ENCODE peak calls at places on chromosomes 1 and 21, in nine cellular contexts. One of them, this sample, is unnamed.

GRCh38 chr1:173473599-173474011 is 3.5 kb upstream of the PRDX6 start:
- DNase-seq in T-cell: no peak
- DNase-seq in GM06990: no peak
- DNase-seq in natural killer cell: no peak
- DNase-seq in fibroblast of lung: peak
- DNase-seq in Peyer's patch: no peak
- DNase-seq in activated CD4-positive, alpha-beta T cell treated with anti-CD3 and anti-CD28 coated beads for 24 hours: no peak
- DNase-seq in NCI-H2029 treated with DMSO at 0.1 percent for 48 hours: no peak
- DNase-seq in glomerular endothelial cell: peak
- DNase-seq in this sample: peak

GRCh38 chr1:201539561-201540404 is 856 bp downstream of the NAV1 start:
- DNase-seq in NCI-H2029 treated with DMSO at 0.1 percent for 48 hours: peak
- DNase-seq in natural killer cell: no peak
- DNase-seq in fibroblast of lung: peak
- DNase-seq in Peyer's patch: peak
- DNase-seq in T-cell: no peak
- DNase-seq in glomerular endothelial cell: no peak
- DNase-seq in GM06990: no peak
- DNase-seq in activated CD4-positive, alpha-beta T cell treated with anti-CD3 and anti-CD28 coated beads for 24 hours: no peak
- DNase-seq in this sample: no peak

GRCh38 chr1:52919720-52920199 is 1.8 kb downstream of the ECHDC2 start:
- DNase-seq in activated CD4-positive, alpha-beta T cell treated with anti-CD3 and anti-CD28 coated beads for 24 hours: no peak
- DNase-seq in fibroblast of lung: no peak
- DNase-seq in T-cell: no peak
- DNase-seq in Peyer's patch: no peak
- DNase-seq in GM06990: no peak
- DNase-seq in natural killer cell: no peak
- DNase-seq in glomerular endothelial cell: no peak
- DNase-seq in NCI-H2029 treated with DMSO at 0.1 percent for 48 hours: no peak
- DNase-seq in this sample: no peak

GRCh38 chr1:25550155-25550506 is 6.7 kb downstream of the LDLRAP1 start:
- DNase-seq in T-cell: no peak
- DNase-seq in glomerular endothelial cell: no peak
- DNase-seq in activated CD4-positive, alpha-beta T cell treated with anti-CD3 and anti-CD28 coated beads for 24 hours: no peak
- DNase-seq in Peyer's patch: no peak
- DNase-seq in GM06990: no peak
- DNase-seq in NCI-H2029 treated with DMSO at 0.1 percent for 48 hours: no peak
- DNase-seq in natural killer cell: no peak
- DNase-seq in fibroblast of lung: no peak
- DNase-seq in this sample: peak

GRCh38 chr1:179824265-179824664 is 53.3 kb downstream of the TOR1AIP2 start:
- DNase-seq in NCI-H2029 treated with DMSO at 0.1 percent for 48 hours: no peak
- DNase-seq in natural killer cell: no peak
- DNase-seq in glomerular endothelial cell: no peak
- DNase-seq in activated CD4-positive, alpha-beta T cell treated with anti-CD3 and anti-CD28 coated beads for 24 hours: no peak
- DNase-seq in Peyer's patch: peak
- DNase-seq in fibroblast of lung: no peak
- DNase-seq in GM06990: no peak
- DNase-seq in T-cell: no peak
- DNase-seq in this sample: no peak

GRCh38 chr1:193486671-193487229 is 300.3 kb upstream of the B3GALT2 start:
- DNase-seq in glomerular endothelial cell: no peak
- DNase-seq in fibroblast of lung: no peak
- DNase-seq in Peyer's patch: no peak
- DNase-seq in T-cell: no peak
- DNase-seq in GM06990: no peak
- DNase-seq in NCI-H2029 treated with DMSO at 0.1 percent for 48 hours: no peak
- DNase-seq in natural killer cell: no peak
- DNase-seq in activated CD4-positive, alpha-beta T cell treated with anti-CD3 and anti-CD28 coated beads for 24 hours: no peak
- DNase-seq in this sample: peak

GRCh38 chr1:213759359-213760181 is 228.2 kb upstream of the PROX1 start:
- DNase-seq in natural killer cell: no peak
- DNase-seq in glomerular endothelial cell: no peak
- DNase-seq in NCI-H2029 treated with DMSO at 0.1 percent for 48 hours: peak
- DNase-seq in activated CD4-positive, alpha-beta T cell treated with anti-CD3 and anti-CD28 coated beads for 24 hours: no peak
- DNase-seq in fibroblast of lung: no peak
- DNase-seq in Peyer's patch: no peak
- DNase-seq in GM06990: no peak
- DNase-seq in T-cell: no peak
- DNase-seq in this sample: no peak

GRCh38 chr21:46003575-46004007 is 22.0 kb downstream of the COL6A1 start:
- DNase-seq in T-cell: no peak
- DNase-seq in glomerular endothelial cell: no peak
- DNase-seq in GM06990: no peak
- DNase-seq in NCI-H2029 treated with DMSO at 0.1 percent for 48 hours: no peak
- DNase-seq in fibroblast of lung: no peak
- DNase-seq in natural killer cell: peak
- DNase-seq in activated CD4-positive, alpha-beta T cell treated with anti-CD3 and anti-CD28 coated beads for 24 hours: no peak
- DNase-seq in Peyer's patch: peak
- DNase-seq in this sample: no peak

GRCh38 chr1:71490432-71490831 is 409.6 kb upstream of the ZRANB2 start:
- DNase-seq in Peyer's patch: no peak
- DNase-seq in natural killer cell: no peak
- DNase-seq in T-cell: no peak
- DNase-seq in activated CD4-positive, alpha-beta T cell treated with anti-CD3 and anti-CD28 coated beads for 24 hours: no peak
- DNase-seq in NCI-H2029 treated with DMSO at 0.1 percent for 48 hours: no peak
- DNase-seq in fibroblast of lung: peak
- DNase-seq in GM06990: no peak
- DNase-seq in glomerular endothelial cell: no peak
- DNase-seq in this sample: no peak

GRCh38 chr21:42794551-42794950 is 84.8 kb downstream of the WDR4 start:
- DNase-seq in Peyer's patch: no peak
- DNase-seq in T-cell: no peak
- DNase-seq in natural killer cell: no peak
- DNase-seq in activated CD4-positive, alpha-beta T cell treated with anti-CD3 and anti-CD28 coated beads for 24 hours: no peak
- DNase-seq in GM06990: no peak
- DNase-seq in fibroblast of lung: no peak
- DNase-seq in NCI-H2029 treated with DMSO at 0.1 percent for 48 hours: no peak
- DNase-seq in glomerular endothelial cell: no peak
- DNase-seq in this sample: no peak

GRCh38 chr1:156624814-156625435 is 5.7 kb downstream of the HAPLN2 start:
- DNase-seq in natural killer cell: no peak
- DNase-seq in glomerular endothelial cell: no peak
- DNase-seq in GM06990: no peak
- DNase-seq in fibroblast of lung: no peak
- DNase-seq in NCI-H2029 treated with DMSO at 0.1 percent for 48 hours: no peak
- DNase-seq in T-cell: no peak
- DNase-seq in activated CD4-positive, alpha-beta T cell treated with anti-CD3 and anti-CD28 coated beads for 24 hours: no peak
- DNase-seq in Peyer's patch: no peak
- DNase-seq in this sample: no peak

GRCh38 chr1:116825735-116826438 is 71.7 kb downstream of the CD2 start:
- DNase-seq in activated CD4-positive, alpha-beta T cell treated with anti-CD3 and anti-CD28 coated beads for 24 hours: no peak
- DNase-seq in glomerular endothelial cell: no peak
- DNase-seq in NCI-H2029 treated with DMSO at 0.1 percent for 48 hours: peak
- DNase-seq in natural killer cell: no peak
- DNase-seq in T-cell: no peak
- DNase-seq in Peyer's patch: peak
- DNase-seq in fibroblast of lung: no peak
- DNase-seq in GM06990: no peak
- DNase-seq in this sample: no peak

GRCh38 chr1:208885046-208885445 is 640.9 kb upstream of the PLXNA2 start:
- DNase-seq in natural killer cell: no peak
- DNase-seq in Peyer's patch: no peak
- DNase-seq in activated CD4-positive, alpha-beta T cell treated with anti-CD3 and anti-CD28 coated beads for 24 hours: no peak
- DNase-seq in GM06990: no peak
- DNase-seq in NCI-H2029 treated with DMSO at 0.1 percent for 48 hours: no peak
- DNase-seq in glomerular endothelial cell: peak
- DNase-seq in T-cell: no peak
- DNase-seq in fibroblast of lung: no peak
- DNase-seq in this sample: peak

GRCh38 chr1:205488074-205488723 is 16.3 kb upstream of the CDK18 start:
- DNase-seq in fibroblast of lung: peak
- DNase-seq in natural killer cell: no peak
- DNase-seq in glomerular endothelial cell: peak
- DNase-seq in activated CD4-positive, alpha-beta T cell treated with anti-CD3 and anti-CD28 coated beads for 24 hours: peak
- DNase-seq in Peyer's patch: peak
- DNase-seq in GM06990: no peak
- DNase-seq in T-cell: peak
- DNase-seq in NCI-H2029 treated with DMSO at 0.1 percent for 48 hours: peak
- DNase-seq in this sample: peak

GRCh38 chr1:160544647-160545046 is 21.6 kb upstream of the SLAMF6 start:
- DNase-seq in natural killer cell: no peak
- DNase-seq in T-cell: no peak
- DNase-seq in fibroblast of lung: no peak
- DNase-seq in GM06990: no peak
- DNase-seq in glomerular endothelial cell: no peak
- DNase-seq in Peyer's patch: no peak
- DNase-seq in activated CD4-positive, alpha-beta T cell treated with anti-CD3 and anti-CD28 coated beads for 24 hours: no peak
- DNase-seq in NCI-H2029 treated with DMSO at 0.1 percent for 48 hours: no peak
- DNase-seq in this sample: no peak

GRCh38 chr1:248857749-248858095 is 1.2 kb downstream of the ZNF692 start:
- DNase-seq in NCI-H2029 treated with DMSO at 0.1 percent for 48 hours: no peak
- DNase-seq in natural killer cell: no peak
- DNase-seq in activated CD4-positive, alpha-beta T cell treated with anti-CD3 and anti-CD28 coated beads for 24 hours: no peak
- DNase-seq in T-cell: no peak
- DNase-seq in fibroblast of lung: no peak
- DNase-seq in GM06990: no peak
- DNase-seq in glomerular endothelial cell: no peak
- DNase-seq in Peyer's patch: no peak
- DNase-seq in this sample: no peak

GRCh38 chr1:14897080-14897449 is 256.5 kb upstream of the TMEM51 start:
- DNase-seq in Peyer's patch: no peak
- DNase-seq in fibroblast of lung: peak
- DNase-seq in NCI-H2029 treated with DMSO at 0.1 percent for 48 hours: no peak
- DNase-seq in T-cell: no peak
- DNase-seq in activated CD4-positive, alpha-beta T cell treated with anti-CD3 and anti-CD28 coated beads for 24 hours: no peak
- DNase-seq in natural killer cell: no peak
- DNase-seq in GM06990: no peak
- DNase-seq in glomerular endothelial cell: no peak
- DNase-seq in this sample: no peak

GRCh38 chr1:202572867-202573266 is 137.4 kb downstream of the SYT2 start:
- DNase-seq in activated CD4-positive, alpha-beta T cell treated with anti-CD3 and anti-CD28 coated beads for 24 hours: no peak
- DNase-seq in natural killer cell: no peak
- DNase-seq in glomerular endothelial cell: no peak
- DNase-seq in Peyer's patch: no peak
- DNase-seq in NCI-H2029 treated with DMSO at 0.1 percent for 48 hours: no peak
- DNase-seq in fibroblast of lung: no peak
- DNase-seq in T-cell: no peak
- DNase-seq in GM06990: no peak
- DNase-seq in this sample: no peak

GRCh38 chr1:15141933-15142647 is 11.5 kb upstream of the TMEM51 start:
- DNase-seq in glomerular endothelial cell: no peak
- DNase-seq in Peyer's patch: no peak
- DNase-seq in NCI-H2029 treated with DMSO at 0.1 percent for 48 hours: no peak
- DNase-seq in GM06990: no peak
- DNase-seq in natural killer cell: no peak
- DNase-seq in T-cell: no peak
- DNase-seq in fibroblast of lung: peak
- DNase-seq in activated CD4-positive, alpha-beta T cell treated with anti-CD3 and anti-CD28 coated beads for 24 hours: no peak
- DNase-seq in this sample: peak

GRCh38 chr1:1137256-1138045 is 21.6 kb upstream of the C1orf159 start:
- DNase-seq in natural killer cell: peak
- DNase-seq in GM06990: peak
- DNase-seq in activated CD4-positive, alpha-beta T cell treated with anti-CD3 and anti-CD28 coated beads for 24 hours: peak
- DNase-seq in fibroblast of lung: no peak
- DNase-seq in T-cell: peak
- DNase-seq in glomerular endothelial cell: no peak
- DNase-seq in NCI-H2029 treated with DMSO at 0.1 percent for 48 hours: no peak
- DNase-seq in Peyer's patch: peak
- DNase-seq in this sample: no peak

GRCh38 chr1:57040831-57041230 is 75.0 kb upstream of the C8B start:
- DNase-seq in GM06990: no peak
- DNase-seq in NCI-H2029 treated with DMSO at 0.1 percent for 48 hours: no peak
- DNase-seq in natural killer cell: no peak
- DNase-seq in glomerular endothelial cell: no peak
- DNase-seq in T-cell: no peak
- DNase-seq in Peyer's patch: no peak
- DNase-seq in fibroblast of lung: no peak
- DNase-seq in activated CD4-positive, alpha-beta T cell treated with anti-CD3 and anti-CD28 coated beads for 24 hours: no peak
- DNase-seq in this sample: no peak

GRCh38 chr1:113674591-113674990 is 84.7 kb downstream of the PHTF1 start:
- DNase-seq in activated CD4-positive, alpha-beta T cell treated with anti-CD3 and anti-CD28 coated beads for 24 hours: no peak
- DNase-seq in Peyer's patch: no peak
- DNase-seq in fibroblast of lung: no peak
- DNase-seq in glomerular endothelial cell: no peak
- DNase-seq in natural killer cell: no peak
- DNase-seq in NCI-H2029 treated with DMSO at 0.1 percent for 48 hours: no peak
- DNase-seq in T-cell: no peak
- DNase-seq in GM06990: no peak
- DNase-seq in this sample: no peak

GRCh38 chr1:234486858-234487830 is 8.2 kb upstream of the TARBP1 start:
- DNase-seq in NCI-H2029 treated with DMSO at 0.1 percent for 48 hours: no peak
- DNase-seq in natural killer cell: no peak
- DNase-seq in activated CD4-positive, alpha-beta T cell treated with anti-CD3 and anti-CD28 coated beads for 24 hours: no peak
- DNase-seq in T-cell: no peak
- DNase-seq in glomerular endothelial cell: no peak
- DNase-seq in GM06990: no peak
- DNase-seq in Peyer's patch: no peak
- DNase-seq in fibroblast of lung: peak
- DNase-seq in this sample: peak

GRCh38 chr1:12272770-12273169 is 42.9 kb downstream of the VPS13D start:
- DNase-seq in glomerular endothelial cell: no peak
- DNase-seq in T-cell: no peak
- DNase-seq in Peyer's patch: no peak
- DNase-seq in NCI-H2029 treated with DMSO at 0.1 percent for 48 hours: no peak
- DNase-seq in GM06990: no peak
- DNase-seq in fibroblast of lung: no peak
- DNase-seq in activated CD4-positive, alpha-beta T cell treated with anti-CD3 and anti-CD28 coated beads for 24 hours: no peak
- DNase-seq in natural killer cell: no peak
- DNase-seq in this sample: no peak

GRCh38 chr21:32806810-32807386 is 35.3 kb upstream of the PAXBP1 start:
- DNase-seq in natural killer cell: no peak
- DNase-seq in Peyer's patch: no peak
- DNase-seq in activated CD4-positive, alpha-beta T cell treated with anti-CD3 and anti-CD28 coated beads for 24 hours: peak
- DNase-seq in glomerular endothelial cell: no peak
- DNase-seq in fibroblast of lung: no peak
- DNase-seq in T-cell: no peak
- DNase-seq in NCI-H2029 treated with DMSO at 0.1 percent for 48 hours: no peak
- DNase-seq in GM06990: no peak
- DNase-seq in this sample: no peak

GRCh38 chr1:177310326-177310725 is 139.6 kb downstream of the BRINP2 start:
- DNase-seq in GM06990: no peak
- DNase-seq in NCI-H2029 treated with DMSO at 0.1 percent for 48 hours: no peak
- DNase-seq in Peyer's patch: no peak
- DNase-seq in activated CD4-positive, alpha-beta T cell treated with anti-CD3 and anti-CD28 coated beads for 24 hours: no peak
- DNase-seq in natural killer cell: no peak
- DNase-seq in fibroblast of lung: no peak
- DNase-seq in glomerular endothelial cell: no peak
- DNase-seq in T-cell: no peak
- DNase-seq in this sample: no peak

GRCh38 chr1:93007941-93008577 is 46.8 kb upstream of the DIPK1A start:
- DNase-seq in Peyer's patch: no peak
- DNase-seq in activated CD4-positive, alpha-beta T cell treated with anti-CD3 and anti-CD28 coated beads for 24 hours: no peak
- DNase-seq in natural killer cell: no peak
- DNase-seq in GM06990: no peak
- DNase-seq in T-cell: no peak
- DNase-seq in fibroblast of lung: peak
- DNase-seq in NCI-H2029 treated with DMSO at 0.1 percent for 48 hours: no peak
- DNase-seq in glomerular endothelial cell: no peak
- DNase-seq in this sample: no peak

GRCh38 chr1:247421074-247421473 is 5.1 kb downstream of the NLRP3 start:
- DNase-seq in fibroblast of lung: no peak
- DNase-seq in activated CD4-positive, alpha-beta T cell treated with anti-CD3 and anti-CD28 coated beads for 24 hours: peak
- DNase-seq in Peyer's patch: no peak
- DNase-seq in natural killer cell: no peak
- DNase-seq in NCI-H2029 treated with DMSO at 0.1 percent for 48 hours: no peak
- DNase-seq in T-cell: no peak
- DNase-seq in GM06990: no peak
- DNase-seq in glomerular endothelial cell: no peak
- DNase-seq in this sample: no peak

GRCh38 chr1:103525607-103526507 is at the start of gene RNPC3:
- DNase-seq in NCI-H2029 treated with DMSO at 0.1 percent for 48 hours: peak
- DNase-seq in activated CD4-positive, alpha-beta T cell treated with anti-CD3 and anti-CD28 coated beads for 24 hours: peak
- DNase-seq in T-cell: peak
- DNase-seq in Peyer's patch: peak
- DNase-seq in glomerular endothelial cell: peak
- DNase-seq in fibroblast of lung: peak
- DNase-seq in GM06990: peak
- DNase-seq in natural killer cell: peak
- DNase-seq in this sample: peak

GRCh38 chr1:15046487-15047165 is 106.9 kb upstream of the TMEM51 start:
- DNase-seq in GM06990: peak
- DNase-seq in T-cell: peak
- DNase-seq in NCI-H2029 treated with DMSO at 0.1 percent for 48 hours: no peak
- DNase-seq in fibroblast of lung: peak
- DNase-seq in glomerular endothelial cell: peak
- DNase-seq in activated CD4-positive, alpha-beta T cell treated with anti-CD3 and anti-CD28 coated beads for 24 hours: peak
- DNase-seq in natural killer cell: peak
- DNase-seq in Peyer's patch: peak
- DNase-seq in this sample: peak

GRCh38 chr1:65479805-65480204 is 59.3 kb downstream of the LEPR start:
- DNase-seq in GM06990: no peak
- DNase-seq in fibroblast of lung: no peak
- DNase-seq in T-cell: no peak
- DNase-seq in natural killer cell: no peak
- DNase-seq in glomerular endothelial cell: no peak
- DNase-seq in Peyer's patch: no peak
- DNase-seq in NCI-H2029 treated with DMSO at 0.1 percent for 48 hours: no peak
- DNase-seq in activated CD4-positive, alpha-beta T cell treated with anti-CD3 and anti-CD28 coated beads for 24 hours: no peak
- DNase-seq in this sample: no peak